ENCODE peak calls at places on chromosome 7, in nine cellular contexts. One of them, this sample, is unnamed.
A peak's percentile ranks its signal among the peaks of the same experiment; 100 is the strongest.

GRCh38 chr7:138527746-138528223 is 67.7 kb downstream of the TRIM24 start:
- DNase-seq in heart right ventricle: peak; percentile 36
- DNase-seq in SK-MEL-5: no peak
- DNase-seq in WTC11: no peak
- DNase-seq in H9: no peak
- DNase-seq in smooth muscle cell of the brain vasculature: no peak
- DNase-seq in iris pigment epithelial cell: no peak
- DNase-seq in astrocyte of the cerebellum: no peak
- DNase-seq in activated CD8-positive, alpha-beta memory T cell treated with anti-CD3 and anti-CD28 coated beads for 48 hours: no peak
- DNase-seq in this sample: no peak

GRCh38 chr7:95910341-95910740 is 138.0 kb downstream of the DYNC1I1 start:
- DNase-seq in heart right ventricle: no peak
- DNase-seq in SK-MEL-5: no peak
- DNase-seq in WTC11: no peak
- DNase-seq in H9: no peak
- DNase-seq in smooth muscle cell of the brain vasculature: no peak
- DNase-seq in iris pigment epithelial cell: no peak
- DNase-seq in astrocyte of the cerebellum: no peak
- DNase-seq in activated CD8-positive, alpha-beta memory T cell treated with anti-CD3 and anti-CD28 coated beads for 48 hours: no peak
- DNase-seq in this sample: no peak

GRCh38 chr7:147833549-147833948 is 757.0 kb upstream of the C7orf33 start:
- DNase-seq in heart right ventricle: no peak
- DNase-seq in SK-MEL-5: peak; percentile 60
- DNase-seq in WTC11: peak; percentile 13
- DNase-seq in H9: peak; percentile 74
- DNase-seq in smooth muscle cell of the brain vasculature: no peak
- DNase-seq in iris pigment epithelial cell: no peak
- DNase-seq in astrocyte of the cerebellum: no peak
- DNase-seq in activated CD8-positive, alpha-beta memory T cell treated with anti-CD3 and anti-CD28 coated beads for 48 hours: no peak
- DNase-seq in this sample: no peak

GRCh38 chr7:137636376-137636775 is 210.4 kb downstream of the DGKI start:
- DNase-seq in heart right ventricle: no peak
- DNase-seq in SK-MEL-5: no peak
- DNase-seq in WTC11: no peak
- DNase-seq in H9: no peak
- DNase-seq in smooth muscle cell of the brain vasculature: no peak
- DNase-seq in iris pigment epithelial cell: no peak
- DNase-seq in astrocyte of the cerebellum: no peak
- DNase-seq in activated CD8-positive, alpha-beta memory T cell treated with anti-CD3 and anti-CD28 coated beads for 48 hours: no peak
- DNase-seq in this sample: no peak

GRCh38 chr7:90246184-90246583 is 1.2 kb downstream of the CFAP69 start:
- DNase-seq in heart right ventricle: peak; percentile 8
- DNase-seq in SK-MEL-5: no peak
- DNase-seq in WTC11: peak; percentile 44
- DNase-seq in H9: peak; percentile 47
- DNase-seq in smooth muscle cell of the brain vasculature: no peak
- DNase-seq in iris pigment epithelial cell: no peak
- DNase-seq in astrocyte of the cerebellum: no peak
- DNase-seq in activated CD8-positive, alpha-beta memory T cell treated with anti-CD3 and anti-CD28 coated beads for 48 hours: no peak
- DNase-seq in this sample: no peak

GRCh38 chr7:131010714-131011436 is 276.9 kb upstream of the KLF14 start:
- DNase-seq in heart right ventricle: no peak
- DNase-seq in SK-MEL-5: peak; percentile 39
- DNase-seq in WTC11: no peak
- DNase-seq in H9: no peak
- DNase-seq in smooth muscle cell of the brain vasculature: no peak
- DNase-seq in iris pigment epithelial cell: peak; percentile 75
- DNase-seq in astrocyte of the cerebellum: no peak
- DNase-seq in activated CD8-positive, alpha-beta memory T cell treated with anti-CD3 and anti-CD28 coated beads for 48 hours: no peak
- DNase-seq in this sample: no peak

GRCh38 chr7:75915416-75916156 is 631 bp downstream of the POR start:
- DNase-seq in heart right ventricle: peak; percentile 15
- DNase-seq in SK-MEL-5: peak; percentile 35
- DNase-seq in WTC11: no peak
- DNase-seq in H9: no peak
- DNase-seq in smooth muscle cell of the brain vasculature: no peak
- DNase-seq in iris pigment epithelial cell: peak; percentile 49
- DNase-seq in astrocyte of the cerebellum: no peak
- DNase-seq in activated CD8-positive, alpha-beta memory T cell treated with anti-CD3 and anti-CD28 coated beads for 48 hours: no peak
- DNase-seq in this sample: no peak

GRCh38 chr7:154640266-154640865 is 362.6 kb downstream of the PAXIP1 start:
- DNase-seq in heart right ventricle: no peak
- DNase-seq in SK-MEL-5: peak; percentile 44
- DNase-seq in WTC11: no peak
- DNase-seq in H9: peak; percentile 45
- DNase-seq in smooth muscle cell of the brain vasculature: no peak
- DNase-seq in iris pigment epithelial cell: no peak
- DNase-seq in astrocyte of the cerebellum: no peak
- DNase-seq in activated CD8-positive, alpha-beta memory T cell treated with anti-CD3 and anti-CD28 coated beads for 48 hours: no peak
- DNase-seq in this sample: no peak

GRCh38 chr7:23220690-23221305 is 25.8 kb upstream of the GPNMB start:
- DNase-seq in heart right ventricle: no peak
- DNase-seq in SK-MEL-5: no peak
- DNase-seq in WTC11: no peak
- DNase-seq in H9: no peak
- DNase-seq in smooth muscle cell of the brain vasculature: no peak
- DNase-seq in iris pigment epithelial cell: no peak
- DNase-seq in astrocyte of the cerebellum: no peak
- DNase-seq in activated CD8-positive, alpha-beta memory T cell treated with anti-CD3 and anti-CD28 coated beads for 48 hours: no peak
- DNase-seq in this sample: no peak

GRCh38 chr7:48097511-48098231 is 8.6 kb downstream of the UPP1 start:
- DNase-seq in heart right ventricle: no peak
- DNase-seq in SK-MEL-5: no peak
- DNase-seq in WTC11: no peak
- DNase-seq in H9: no peak
- DNase-seq in smooth muscle cell of the brain vasculature: no peak
- DNase-seq in iris pigment epithelial cell: peak; percentile 54
- DNase-seq in astrocyte of the cerebellum: no peak
- DNase-seq in activated CD8-positive, alpha-beta memory T cell treated with anti-CD3 and anti-CD28 coated beads for 48 hours: no peak
- DNase-seq in this sample: no peak

GRCh38 chr7:149818536-149818840 is 19.7 kb upstream of the ZNF862 start:
- DNase-seq in heart right ventricle: no peak
- DNase-seq in SK-MEL-5: no peak
- DNase-seq in WTC11: no peak
- DNase-seq in H9: no peak
- DNase-seq in smooth muscle cell of the brain vasculature: no peak
- DNase-seq in iris pigment epithelial cell: no peak
- DNase-seq in astrocyte of the cerebellum: no peak
- DNase-seq in activated CD8-positive, alpha-beta memory T cell treated with anti-CD3 and anti-CD28 coated beads for 48 hours: no peak
- DNase-seq in this sample: no peak

GRCh38 chr7:47511698-47512370 is 70.1 kb downstream of the TNS3 start:
- DNase-seq in heart right ventricle: no peak
- DNase-seq in SK-MEL-5: no peak
- DNase-seq in WTC11: no peak
- DNase-seq in H9: no peak
- DNase-seq in smooth muscle cell of the brain vasculature: no peak
- DNase-seq in iris pigment epithelial cell: no peak
- DNase-seq in astrocyte of the cerebellum: no peak
- DNase-seq in activated CD8-positive, alpha-beta memory T cell treated with anti-CD3 and anti-CD28 coated beads for 48 hours: no peak
- DNase-seq in this sample: no peak

GRCh38 chr7:138097064-138097741 is 20.9 kb downstream of the AKR1D1 start:
- DNase-seq in heart right ventricle: peak; percentile 6
- DNase-seq in SK-MEL-5: peak; percentile 65
- DNase-seq in WTC11: peak; percentile 21
- DNase-seq in H9: no peak
- DNase-seq in smooth muscle cell of the brain vasculature: no peak
- DNase-seq in iris pigment epithelial cell: peak; percentile 40
- DNase-seq in astrocyte of the cerebellum: no peak
- DNase-seq in activated CD8-positive, alpha-beta memory T cell treated with anti-CD3 and anti-CD28 coated beads for 48 hours: no peak
- DNase-seq in this sample: no peak

GRCh38 chr7:100895701-100895955 is at the start of gene ACHE:
- DNase-seq in heart right ventricle: no peak
- DNase-seq in SK-MEL-5: no peak
- DNase-seq in WTC11: no peak
- DNase-seq in H9: no peak
- DNase-seq in smooth muscle cell of the brain vasculature: no peak
- DNase-seq in iris pigment epithelial cell: no peak
- DNase-seq in astrocyte of the cerebellum: no peak
- DNase-seq in activated CD8-positive, alpha-beta memory T cell treated with anti-CD3 and anti-CD28 coated beads for 48 hours: no peak
- DNase-seq in this sample: no peak

GRCh38 chr7:25239888-25240287 is 11.6 kb upstream of the NPVF start:
- DNase-seq in heart right ventricle: no peak
- DNase-seq in SK-MEL-5: no peak
- DNase-seq in WTC11: no peak
- DNase-seq in H9: no peak
- DNase-seq in smooth muscle cell of the brain vasculature: no peak
- DNase-seq in iris pigment epithelial cell: no peak
- DNase-seq in astrocyte of the cerebellum: no peak
- DNase-seq in activated CD8-positive, alpha-beta memory T cell treated with anti-CD3 and anti-CD28 coated beads for 48 hours: no peak
- DNase-seq in this sample: no peak

GRCh38 chr7:2387897-2388636 is 15.3 kb upstream of the CHST12 start:
- DNase-seq in heart right ventricle: peak; percentile 81
- DNase-seq in SK-MEL-5: no peak
- DNase-seq in WTC11: no peak
- DNase-seq in H9: no peak
- DNase-seq in smooth muscle cell of the brain vasculature: no peak
- DNase-seq in iris pigment epithelial cell: no peak
- DNase-seq in astrocyte of the cerebellum: no peak
- DNase-seq in activated CD8-positive, alpha-beta memory T cell treated with anti-CD3 and anti-CD28 coated beads for 48 hours: no peak
- DNase-seq in this sample: no peak

GRCh38 chr7:19117081-19117869 is at the start of gene TWIST1:
- DNase-seq in heart right ventricle: peak; percentile 46
- DNase-seq in SK-MEL-5: peak; percentile 65
- DNase-seq in WTC11: peak; percentile 65
- DNase-seq in H9: peak; percentile 88
- DNase-seq in smooth muscle cell of the brain vasculature: peak; percentile 87
- DNase-seq in iris pigment epithelial cell: peak; percentile 97
- DNase-seq in astrocyte of the cerebellum: peak; percentile 93
- DNase-seq in activated CD8-positive, alpha-beta memory T cell treated with anti-CD3 and anti-CD28 coated beads for 48 hours: no peak
- DNase-seq in this sample: no peak

GRCh38 chr7:28575241-28575643 is 162.9 kb downstream of the CREB5 start:
- DNase-seq in heart right ventricle: no peak
- DNase-seq in SK-MEL-5: no peak
- DNase-seq in WTC11: no peak
- DNase-seq in H9: no peak
- DNase-seq in smooth muscle cell of the brain vasculature: no peak
- DNase-seq in iris pigment epithelial cell: no peak
- DNase-seq in astrocyte of the cerebellum: no peak
- DNase-seq in activated CD8-positive, alpha-beta memory T cell treated with anti-CD3 and anti-CD28 coated beads for 48 hours: no peak
- DNase-seq in this sample: no peak

GRCh38 chr7:73774923-73775322 is 4.9 kb upstream of the CLDN3 start:
- DNase-seq in heart right ventricle: no peak
- DNase-seq in SK-MEL-5: no peak
- DNase-seq in WTC11: no peak
- DNase-seq in H9: no peak
- DNase-seq in smooth muscle cell of the brain vasculature: no peak
- DNase-seq in iris pigment epithelial cell: peak; percentile 24
- DNase-seq in astrocyte of the cerebellum: no peak
- DNase-seq in activated CD8-positive, alpha-beta memory T cell treated with anti-CD3 and anti-CD28 coated beads for 48 hours: no peak
- DNase-seq in this sample: no peak

GRCh38 chr7:2099036-2099957 is 133.4 kb downstream of the MAD1L1 start:
- DNase-seq in heart right ventricle: no peak
- DNase-seq in SK-MEL-5: no peak
- DNase-seq in WTC11: no peak
- DNase-seq in H9: no peak
- DNase-seq in smooth muscle cell of the brain vasculature: no peak
- DNase-seq in iris pigment epithelial cell: peak; percentile 40
- DNase-seq in astrocyte of the cerebellum: no peak
- DNase-seq in activated CD8-positive, alpha-beta memory T cell treated with anti-CD3 and anti-CD28 coated beads for 48 hours: no peak
- DNase-seq in this sample: no peak

GRCh38 chr7:39507866-39508551 is 58.2 kb upstream of the YAE1 start:
- DNase-seq in heart right ventricle: no peak
- DNase-seq in SK-MEL-5: peak; percentile 32
- DNase-seq in WTC11: no peak
- DNase-seq in H9: no peak
- DNase-seq in smooth muscle cell of the brain vasculature: no peak
- DNase-seq in iris pigment epithelial cell: no peak
- DNase-seq in astrocyte of the cerebellum: no peak
- DNase-seq in activated CD8-positive, alpha-beta memory T cell treated with anti-CD3 and anti-CD28 coated beads for 48 hours: no peak
- DNase-seq in this sample: no peak

GRCh38 chr7:152076324-152076821 is 50.9 kb downstream of the GALNT11 start:
- DNase-seq in heart right ventricle: no peak
- DNase-seq in SK-MEL-5: peak; percentile 80
- DNase-seq in WTC11: peak; percentile 65
- DNase-seq in H9: peak; percentile 67
- DNase-seq in smooth muscle cell of the brain vasculature: no peak
- DNase-seq in iris pigment epithelial cell: peak; percentile 15
- DNase-seq in astrocyte of the cerebellum: no peak
- DNase-seq in activated CD8-positive, alpha-beta memory T cell treated with anti-CD3 and anti-CD28 coated beads for 48 hours: no peak
- DNase-seq in this sample: no peak

GRCh38 chr7:77327067-77327931 is 88.8 kb downstream of the GSAP start:
- DNase-seq in heart right ventricle: no peak
- DNase-seq in SK-MEL-5: no peak
- DNase-seq in WTC11: no peak
- DNase-seq in H9: no peak
- DNase-seq in smooth muscle cell of the brain vasculature: no peak
- DNase-seq in iris pigment epithelial cell: peak; percentile 83
- DNase-seq in astrocyte of the cerebellum: no peak
- DNase-seq in activated CD8-positive, alpha-beta memory T cell treated with anti-CD3 and anti-CD28 coated beads for 48 hours: no peak
- DNase-seq in this sample: no peak